ENCODE peak calls at places on chromosome 11, in six cellular contexts. One of them, this sample, is unnamed.

GRCh38 chr11:112485280-112485679 is 224.6 kb upstream of the PLET1 start:
- DNase-seq in stimulated activated effector memory CD8-positive, alpha-beta T cell treated with anti-CD3 and anti-CD28 coated beads, Interleukin-12 subunit alpha, Interleukin-12 subunit beta, amount 100 ng/mL, for 72 hours: no peak
- DNase-seq in mammary epithelial cell: no peak
- DNase-seq in WTC11: no peak
- DNase-seq in A549: no peak
- DNase-seq in NT2/D1: no peak
- DNase-seq in this sample: no peak

GRCh38 chr11:126456783-126457542 is 101.5 kb downstream of the ST3GAL4 start:
- DNase-seq in NT2/D1: no peak
- DNase-seq in WTC11: no peak
- DNase-seq in stimulated activated effector memory CD8-positive, alpha-beta T cell treated with anti-CD3 and anti-CD28 coated beads, Interleukin-12 subunit alpha, Interleukin-12 subunit beta, amount 100 ng/mL, for 72 hours: no peak
- DNase-seq in mammary epithelial cell: no peak
- DNase-seq in A549: no peak
- DNase-seq in this sample: no peak

GRCh38 chr11:117478926-117479325 is 151.3 kb downstream of the CEP164 start:
- DNase-seq in stimulated activated effector memory CD8-positive, alpha-beta T cell treated with anti-CD3 and anti-CD28 coated beads, Interleukin-12 subunit alpha, Interleukin-12 subunit beta, amount 100 ng/mL, for 72 hours: no peak
- DNase-seq in mammary epithelial cell: no peak
- DNase-seq in A549: no peak
- DNase-seq in WTC11: no peak
- DNase-seq in NT2/D1: no peak
- DNase-seq in this sample: no peak

GRCh38 chr11:93585758-93586157 is 42.6 kb upstream of the SMCO4 start:
- DNase-seq in WTC11: no peak
- DNase-seq in A549: peak; percentile 33
- DNase-seq in NT2/D1: no peak
- DNase-seq in stimulated activated effector memory CD8-positive, alpha-beta T cell treated with anti-CD3 and anti-CD28 coated beads, Interleukin-12 subunit alpha, Interleukin-12 subunit beta, amount 100 ng/mL, for 72 hours: no peak
- DNase-seq in mammary epithelial cell: peak; percentile 49
- DNase-seq in this sample: no peak

GRCh38 chr11:77142091-77142975 is 14.3 kb downstream of the MYO7A start:
- DNase-seq in mammary epithelial cell: no peak
- DNase-seq in WTC11: no peak
- DNase-seq in NT2/D1: no peak
- DNase-seq in stimulated activated effector memory CD8-positive, alpha-beta T cell treated with anti-CD3 and anti-CD28 coated beads, Interleukin-12 subunit alpha, Interleukin-12 subunit beta, amount 100 ng/mL, for 72 hours: no peak
- DNase-seq in A549: no peak
- DNase-seq in this sample: no peak

GRCh38 chr11:34405079-34405858 is 33.5 kb upstream of the CAT start:
- DNase-seq in A549: peak; percentile 13
- DNase-seq in mammary epithelial cell: peak; percentile 26
- DNase-seq in WTC11: no peak
- DNase-seq in stimulated activated effector memory CD8-positive, alpha-beta T cell treated with anti-CD3 and anti-CD28 coated beads, Interleukin-12 subunit alpha, Interleukin-12 subunit beta, amount 100 ng/mL, for 72 hours: no peak
- DNase-seq in NT2/D1: no peak
- DNase-seq in this sample: no peak

GRCh38 chr11:70656293-70656692 is 258.0 kb downstream of the CTTN start:
- DNase-seq in stimulated activated effector memory CD8-positive, alpha-beta T cell treated with anti-CD3 and anti-CD28 coated beads, Interleukin-12 subunit alpha, Interleukin-12 subunit beta, amount 100 ng/mL, for 72 hours: no peak
- DNase-seq in NT2/D1: no peak
- DNase-seq in A549: no peak
- DNase-seq in WTC11: no peak
- DNase-seq in mammary epithelial cell: no peak
- DNase-seq in this sample: no peak

GRCh38 chr11:4134844-4135243 is 40.2 kb downstream of the RRM1 start:
- DNase-seq in mammary epithelial cell: peak; percentile 27
- DNase-seq in stimulated activated effector memory CD8-positive, alpha-beta T cell treated with anti-CD3 and anti-CD28 coated beads, Interleukin-12 subunit alpha, Interleukin-12 subunit beta, amount 100 ng/mL, for 72 hours: no peak
- DNase-seq in WTC11: no peak
- DNase-seq in NT2/D1: no peak
- DNase-seq in A549: peak; percentile 65
- DNase-seq in this sample: no peak

GRCh38 chr11:85295872-85296271 is 331.3 kb downstream of the DLG2 start:
- DNase-seq in stimulated activated effector memory CD8-positive, alpha-beta T cell treated with anti-CD3 and anti-CD28 coated beads, Interleukin-12 subunit alpha, Interleukin-12 subunit beta, amount 100 ng/mL, for 72 hours: no peak
- DNase-seq in WTC11: no peak
- DNase-seq in NT2/D1: no peak
- DNase-seq in mammary epithelial cell: no peak
- DNase-seq in A549: no peak
- DNase-seq in this sample: no peak

GRCh38 chr11:28140689-28141455 is 32.7 kb downstream of the METTL15 start:
- DNase-seq in stimulated activated effector memory CD8-positive, alpha-beta T cell treated with anti-CD3 and anti-CD28 coated beads, Interleukin-12 subunit alpha, Interleukin-12 subunit beta, amount 100 ng/mL, for 72 hours: no peak
- DNase-seq in A549: no peak
- DNase-seq in NT2/D1: no peak
- DNase-seq in mammary epithelial cell: peak; percentile 91
- DNase-seq in WTC11: no peak
- DNase-seq in this sample: no peak

GRCh38 chr11:66880484-66881211 is 23.8 kb downstream of the LRFN4 start:
- DNase-seq in NT2/D1: no peak
- DNase-seq in stimulated activated effector memory CD8-positive, alpha-beta T cell treated with anti-CD3 and anti-CD28 coated beads, Interleukin-12 subunit alpha, Interleukin-12 subunit beta, amount 100 ng/mL, for 72 hours: no peak
- DNase-seq in A549: no peak
- DNase-seq in mammary epithelial cell: peak; percentile 92
- DNase-seq in WTC11: no peak
- DNase-seq in this sample: no peak

GRCh38 chr11:24781288-24781687 is 284.4 kb downstream of the LUZP2 start:
- DNase-seq in NT2/D1: no peak
- DNase-seq in WTC11: no peak
- DNase-seq in A549: no peak
- DNase-seq in mammary epithelial cell: no peak
- DNase-seq in stimulated activated effector memory CD8-positive, alpha-beta T cell treated with anti-CD3 and anti-CD28 coated beads, Interleukin-12 subunit alpha, Interleukin-12 subunit beta, amount 100 ng/mL, for 72 hours: no peak
- DNase-seq in this sample: no peak

GRCh38 chr11:74019860-74020259 is 11.0 kb upstream of the UCP3 start:
- DNase-seq in stimulated activated effector memory CD8-positive, alpha-beta T cell treated with anti-CD3 and anti-CD28 coated beads, Interleukin-12 subunit alpha, Interleukin-12 subunit beta, amount 100 ng/mL, for 72 hours: peak; percentile 55
- DNase-seq in WTC11: no peak
- DNase-seq in NT2/D1: no peak
- DNase-seq in A549: no peak
- DNase-seq in mammary epithelial cell: peak; percentile 74
- DNase-seq in this sample: no peak

GRCh38 chr11:2885676-2886081 is at the start of gene CDKN1C:
- DNase-seq in stimulated activated effector memory CD8-positive, alpha-beta T cell treated with anti-CD3 and anti-CD28 coated beads, Interleukin-12 subunit alpha, Interleukin-12 subunit beta, amount 100 ng/mL, for 72 hours: peak; percentile 74
- DNase-seq in WTC11: peak; percentile 83
- DNase-seq in NT2/D1: no peak
- DNase-seq in A549: peak; percentile 71
- DNase-seq in mammary epithelial cell: peak; percentile 65
- DNase-seq in this sample: peak; percentile 91

GRCh38 chr11:68897441-68897840 is 6.2 kb downstream of the MRPL21 start:
- DNase-seq in A549: no peak
- DNase-seq in stimulated activated effector memory CD8-positive, alpha-beta T cell treated with anti-CD3 and anti-CD28 coated beads, Interleukin-12 subunit alpha, Interleukin-12 subunit beta, amount 100 ng/mL, for 72 hours: no peak
- DNase-seq in mammary epithelial cell: no peak
- DNase-seq in WTC11: no peak
- DNase-seq in NT2/D1: no peak
- DNase-seq in this sample: no peak

GRCh38 chr11:57649826-57650738 is at the start of gene YPEL4:
- DNase-seq in NT2/D1: peak; percentile 82
- DNase-seq in WTC11: peak; percentile 45
- DNase-seq in mammary epithelial cell: peak; percentile 62
- DNase-seq in A549: peak; percentile 57
- DNase-seq in stimulated activated effector memory CD8-positive, alpha-beta T cell treated with anti-CD3 and anti-CD28 coated beads, Interleukin-12 subunit alpha, Interleukin-12 subunit beta, amount 100 ng/mL, for 72 hours: no peak
- DNase-seq in this sample: no peak

GRCh38 chr11:15603208-15603607 is 488.5 kb downstream of the INSC start:
- DNase-seq in NT2/D1: no peak
- DNase-seq in WTC11: no peak
- DNase-seq in A549: no peak
- DNase-seq in stimulated activated effector memory CD8-positive, alpha-beta T cell treated with anti-CD3 and anti-CD28 coated beads, Interleukin-12 subunit alpha, Interleukin-12 subunit beta, amount 100 ng/mL, for 72 hours: no peak
- DNase-seq in mammary epithelial cell: no peak
- DNase-seq in this sample: no peak

GRCh38 chr11:48091426-48092102 is 111.2 kb downstream of the PTPRJ start:
- DNase-seq in A549: no peak
- DNase-seq in mammary epithelial cell: no peak
- DNase-seq in WTC11: no peak
- DNase-seq in stimulated activated effector memory CD8-positive, alpha-beta T cell treated with anti-CD3 and anti-CD28 coated beads, Interleukin-12 subunit alpha, Interleukin-12 subunit beta, amount 100 ng/mL, for 72 hours: no peak
- DNase-seq in NT2/D1: no peak
- DNase-seq in this sample: no peak

GRCh38 chr11:58775066-58775708 is 43.4 kb upstream of the GLYAT start:
- DNase-seq in stimulated activated effector memory CD8-positive, alpha-beta T cell treated with anti-CD3 and anti-CD28 coated beads, Interleukin-12 subunit alpha, Interleukin-12 subunit beta, amount 100 ng/mL, for 72 hours: no peak
- DNase-seq in mammary epithelial cell: no peak
- DNase-seq in WTC11: no peak
- DNase-seq in A549: no peak
- DNase-seq in NT2/D1: no peak
- DNase-seq in this sample: no peak

GRCh38 chr11:36371161-36371560 is 75.1 kb downstream of the PRR5L start:
- DNase-seq in WTC11: no peak
- DNase-seq in NT2/D1: no peak
- DNase-seq in A549: no peak
- DNase-seq in mammary epithelial cell: no peak
- DNase-seq in stimulated activated effector memory CD8-positive, alpha-beta T cell treated with anti-CD3 and anti-CD28 coated beads, Interleukin-12 subunit alpha, Interleukin-12 subunit beta, amount 100 ng/mL, for 72 hours: no peak
- DNase-seq in this sample: no peak